ENCODE peak calls at places on chromosomes 13 and 19, in nine cellular contexts. One of them, this sample, is unnamed.

GRCh38 chr19:8161135-8161646 is 11.8 kb upstream of the FBN3 start:
- DNase-seq in DND-41: peak
- DNase-seq in Caco-2: peak
- DNase-seq in mucosa of descending colon: no peak
- DNase-seq in neural progenitor cell: peak
- DNase-seq in astrocyte of the spinal cord: no peak
- DNase-seq in fibroblast of the aortic adventitia: peak
- DNase-seq in heart right ventricle: no peak
- DNase-seq in psoas muscle: no peak
- DNase-seq in this sample: peak

GRCh38 chr19:37867831-37868230 is 38.6 kb downstream of the WDR87 start:
- DNase-seq in psoas muscle: no peak
- DNase-seq in mucosa of descending colon: peak
- DNase-seq in DND-41: no peak
- DNase-seq in astrocyte of the spinal cord: peak
- DNase-seq in Caco-2: no peak
- DNase-seq in heart right ventricle: no peak
- DNase-seq in neural progenitor cell: no peak
- DNase-seq in fibroblast of the aortic adventitia: peak
- DNase-seq in this sample: peak

GRCh38 chr13:110294146-110294545 is 12.8 kb downstream of the COL4A1 start:
- DNase-seq in Caco-2: no peak
- DNase-seq in fibroblast of the aortic adventitia: peak
- DNase-seq in neural progenitor cell: no peak
- DNase-seq in heart right ventricle: no peak
- DNase-seq in DND-41: no peak
- DNase-seq in mucosa of descending colon: no peak
- DNase-seq in astrocyte of the spinal cord: no peak
- DNase-seq in psoas muscle: no peak
- DNase-seq in this sample: peak

GRCh38 chr13:112605531-112605990 is 17.6 kb upstream of the TUBGCP3 start:
- DNase-seq in fibroblast of the aortic adventitia: no peak
- DNase-seq in DND-41: no peak
- DNase-seq in astrocyte of the spinal cord: no peak
- DNase-seq in heart right ventricle: no peak
- DNase-seq in neural progenitor cell: no peak
- DNase-seq in psoas muscle: no peak
- DNase-seq in Caco-2: no peak
- DNase-seq in mucosa of descending colon: no peak
- DNase-seq in this sample: no peak

GRCh38 chr19:48877900-48878218 is 5.6 kb downstream of the PPP1R15A start:
- DNase-seq in psoas muscle: no peak
- DNase-seq in fibroblast of the aortic adventitia: peak
- DNase-seq in Caco-2: no peak
- DNase-seq in neural progenitor cell: no peak
- DNase-seq in DND-41: no peak
- DNase-seq in mucosa of descending colon: no peak
- DNase-seq in astrocyte of the spinal cord: no peak
- DNase-seq in heart right ventricle: no peak
- DNase-seq in this sample: no peak

GRCh38 chr19:330503-330902 is 14.1 kb downstream of the MIER2 start:
- DNase-seq in astrocyte of the spinal cord: no peak
- DNase-seq in Caco-2: no peak
- DNase-seq in DND-41: no peak
- DNase-seq in fibroblast of the aortic adventitia: no peak
- DNase-seq in neural progenitor cell: no peak
- DNase-seq in heart right ventricle: no peak
- DNase-seq in psoas muscle: no peak
- DNase-seq in mucosa of descending colon: no peak
- DNase-seq in this sample: no peak

GRCh38 chr13:37995052-37995451 is 125.5 kb upstream of the TRPC4 start:
- DNase-seq in Caco-2: no peak
- DNase-seq in astrocyte of the spinal cord: peak
- DNase-seq in psoas muscle: no peak
- DNase-seq in fibroblast of the aortic adventitia: no peak
- DNase-seq in neural progenitor cell: peak
- DNase-seq in DND-41: no peak
- DNase-seq in mucosa of descending colon: no peak
- DNase-seq in heart right ventricle: no peak
- DNase-seq in this sample: peak

GRCh38 chr19:34145741-34146202 is 26.5 kb upstream of the LSM14A start:
- DNase-seq in DND-41: peak
- DNase-seq in fibroblast of the aortic adventitia: peak
- DNase-seq in astrocyte of the spinal cord: peak
- DNase-seq in mucosa of descending colon: peak
- DNase-seq in neural progenitor cell: peak
- DNase-seq in Caco-2: peak
- DNase-seq in heart right ventricle: no peak
- DNase-seq in psoas muscle: no peak
- DNase-seq in this sample: peak

GRCh38 chr19:4732680-4733114 is 9.1 kb upstream of the DPP9 start:
- DNase-seq in neural progenitor cell: peak
- DNase-seq in astrocyte of the spinal cord: peak
- DNase-seq in mucosa of descending colon: peak
- DNase-seq in psoas muscle: no peak
- DNase-seq in fibroblast of the aortic adventitia: peak
- DNase-seq in Caco-2: peak
- DNase-seq in DND-41: peak
- DNase-seq in heart right ventricle: no peak
- DNase-seq in this sample: peak

GRCh38 chr13:111005364-111005763 is 90.5 kb upstream of the ANKRD10 start:
- DNase-seq in Caco-2: no peak
- DNase-seq in neural progenitor cell: no peak
- DNase-seq in mucosa of descending colon: no peak
- DNase-seq in psoas muscle: no peak
- DNase-seq in heart right ventricle: no peak
- DNase-seq in astrocyte of the spinal cord: peak
- DNase-seq in fibroblast of the aortic adventitia: peak
- DNase-seq in DND-41: no peak
- DNase-seq in this sample: peak

GRCh38 chr19:13057147-13057572 is 45.5 kb downstream of the LYL1 start:
- DNase-seq in heart right ventricle: no peak
- DNase-seq in mucosa of descending colon: no peak
- DNase-seq in neural progenitor cell: peak
- DNase-seq in DND-41: no peak
- DNase-seq in fibroblast of the aortic adventitia: no peak
- DNase-seq in astrocyte of the spinal cord: no peak
- DNase-seq in psoas muscle: no peak
- DNase-seq in Caco-2: no peak
- DNase-seq in this sample: no peak

GRCh38 chr19:48424694-48425219 is 21.0 kb upstream of the GRWD1 start:
- DNase-seq in psoas muscle: no peak
- DNase-seq in mucosa of descending colon: no peak
- DNase-seq in DND-41: no peak
- DNase-seq in Caco-2: no peak
- DNase-seq in fibroblast of the aortic adventitia: peak
- DNase-seq in astrocyte of the spinal cord: peak
- DNase-seq in neural progenitor cell: no peak
- DNase-seq in heart right ventricle: no peak
- DNase-seq in this sample: peak

GRCh38 chr13:112715715-112716460 is 26.1 kb downstream of the ATP11A start:
- DNase-seq in heart right ventricle: no peak
- DNase-seq in neural progenitor cell: no peak
- DNase-seq in DND-41: no peak
- DNase-seq in fibroblast of the aortic adventitia: no peak
- DNase-seq in astrocyte of the spinal cord: no peak
- DNase-seq in Caco-2: peak
- DNase-seq in mucosa of descending colon: no peak
- DNase-seq in psoas muscle: no peak
- DNase-seq in this sample: no peak

GRCh38 chr13:23902975-23903905 is 5.9 kb upstream of the C1QTNF9B start:
- DNase-seq in mucosa of descending colon: no peak
- DNase-seq in astrocyte of the spinal cord: no peak
- DNase-seq in Caco-2: no peak
- DNase-seq in neural progenitor cell: peak
- DNase-seq in psoas muscle: no peak
- DNase-seq in heart right ventricle: peak
- DNase-seq in DND-41: no peak
- DNase-seq in fibroblast of the aortic adventitia: no peak
- DNase-seq in this sample: no peak

GRCh38 chr13:110530839-110531499 is 30.6 kb downstream of the RAB20 start:
- DNase-seq in fibroblast of the aortic adventitia: no peak
- DNase-seq in psoas muscle: no peak
- DNase-seq in mucosa of descending colon: no peak
- DNase-seq in neural progenitor cell: no peak
- DNase-seq in Caco-2: no peak
- DNase-seq in heart right ventricle: no peak
- DNase-seq in astrocyte of the spinal cord: no peak
- DNase-seq in DND-41: no peak
- DNase-seq in this sample: no peak

GRCh38 chr19:33397536-33398360 is 24.2 kb downstream of the CEBPG start:
- DNase-seq in mucosa of descending colon: no peak
- DNase-seq in fibroblast of the aortic adventitia: no peak
- DNase-seq in heart right ventricle: no peak
- DNase-seq in DND-41: no peak
- DNase-seq in psoas muscle: no peak
- DNase-seq in neural progenitor cell: peak
- DNase-seq in astrocyte of the spinal cord: no peak
- DNase-seq in Caco-2: peak
- DNase-seq in this sample: peak

GRCh38 chr19:8445488-8446001 is 770 bp downstream of the HNRNPM start:
- DNase-seq in heart right ventricle: peak
- DNase-seq in fibroblast of the aortic adventitia: no peak
- DNase-seq in astrocyte of the spinal cord: no peak
- DNase-seq in neural progenitor cell: peak
- DNase-seq in Caco-2: peak
- DNase-seq in psoas muscle: peak
- DNase-seq in mucosa of descending colon: peak
- DNase-seq in DND-41: peak
- DNase-seq in this sample: peak

GRCh38 chr13:95643814-95644598 is 500 bp downstream of the DZIP1 start:
- DNase-seq in mucosa of descending colon: no peak
- DNase-seq in Caco-2: no peak
- DNase-seq in DND-41: no peak
- DNase-seq in astrocyte of the spinal cord: peak
- DNase-seq in fibroblast of the aortic adventitia: peak
- DNase-seq in heart right ventricle: peak
- DNase-seq in neural progenitor cell: peak
- DNase-seq in psoas muscle: peak
- DNase-seq in this sample: peak

GRCh38 chr19:12345197-12345596 is 11.8 kb upstream of the ZNF563 start:
- DNase-seq in neural progenitor cell: no peak
- DNase-seq in Caco-2: no peak
- DNase-seq in mucosa of descending colon: no peak
- DNase-seq in heart right ventricle: no peak
- DNase-seq in DND-41: no peak
- DNase-seq in fibroblast of the aortic adventitia: no peak
- DNase-seq in psoas muscle: no peak
- DNase-seq in astrocyte of the spinal cord: no peak
- DNase-seq in this sample: no peak

GRCh38 chr13:22076658-22077057 is 405.8 kb downstream of the FGF9 start:
- DNase-seq in fibroblast of the aortic adventitia: no peak
- DNase-seq in astrocyte of the spinal cord: no peak
- DNase-seq in psoas muscle: no peak
- DNase-seq in mucosa of descending colon: no peak
- DNase-seq in neural progenitor cell: no peak
- DNase-seq in Caco-2: no peak
- DNase-seq in DND-41: no peak
- DNase-seq in heart right ventricle: no peak
- DNase-seq in this sample: no peak

GRCh38 chr19:22784051-22784450 is at the start of gene ZNF99:
- DNase-seq in neural progenitor cell: no peak
- DNase-seq in fibroblast of the aortic adventitia: no peak
- DNase-seq in Caco-2: no peak
- DNase-seq in psoas muscle: peak
- DNase-seq in heart right ventricle: peak
- DNase-seq in DND-41: no peak
- DNase-seq in mucosa of descending colon: peak
- DNase-seq in astrocyte of the spinal cord: no peak
- DNase-seq in this sample: no peak
- H3K4me3 ChIP-seq in neural progenitor cell: no peak
- H3K4me3 ChIP-seq in fibroblast of the aortic adventitia: no peak
- H3K4me3 ChIP-seq in Caco-2: no peak
- H3K4me3 ChIP-seq in psoas muscle: peak
- H3K4me3 ChIP-seq in heart right ventricle: peak
- H3K4me3 ChIP-seq in DND-41: no peak
- H3K4me3 ChIP-seq in mucosa of descending colon: no peak
- H3K4me3 ChIP-seq in astrocyte of the spinal cord: no peak
- H3K4me3 ChIP-seq in this sample: no peak

DNA sequence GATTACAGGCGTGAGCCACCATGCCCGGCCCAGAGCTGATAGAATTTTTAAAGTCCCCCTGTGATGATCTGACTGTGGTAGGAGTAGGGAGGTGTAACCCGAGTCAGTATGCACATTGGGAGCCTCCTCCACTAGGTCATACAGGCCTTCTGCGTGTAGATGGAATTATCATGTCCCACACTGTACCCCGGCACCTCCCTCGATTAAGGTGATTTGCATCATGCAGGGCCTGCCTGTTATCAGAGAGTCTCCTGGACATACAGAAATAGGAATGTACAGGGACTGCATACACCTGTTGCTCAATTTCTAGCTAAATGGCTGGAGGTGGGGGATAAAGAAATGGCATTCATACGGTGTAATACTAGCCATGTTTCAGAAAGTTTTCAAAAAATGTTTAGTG is 922 bp upstream of the ERVK3-1 start:
- DNase-seq in astrocyte of the spinal cord: no peak
- DNase-seq in heart right ventricle: no peak
- DNase-seq in psoas muscle: no peak
- DNase-seq in fibroblast of the aortic adventitia: no peak
- DNase-seq in mucosa of descending colon: no peak
- DNase-seq in neural progenitor cell: no peak
- DNase-seq in Caco-2: no peak
- DNase-seq in DND-41: no peak
- DNase-seq in this sample: no peak
- H3K4me3 ChIP-seq in astrocyte of the spinal cord: no peak
- H3K4me3 ChIP-seq in heart right ventricle: peak
- H3K4me3 ChIP-seq in psoas muscle: peak
- H3K4me3 ChIP-seq in fibroblast of the aortic adventitia: no peak
- H3K4me3 ChIP-seq in mucosa of descending colon: no peak
- H3K4me3 ChIP-seq in neural progenitor cell: peak
- H3K4me3 ChIP-seq in Caco-2: peak
- H3K4me3 ChIP-seq in DND-41: peak
- H3K4me3 ChIP-seq in this sample: no peak

DNA sequence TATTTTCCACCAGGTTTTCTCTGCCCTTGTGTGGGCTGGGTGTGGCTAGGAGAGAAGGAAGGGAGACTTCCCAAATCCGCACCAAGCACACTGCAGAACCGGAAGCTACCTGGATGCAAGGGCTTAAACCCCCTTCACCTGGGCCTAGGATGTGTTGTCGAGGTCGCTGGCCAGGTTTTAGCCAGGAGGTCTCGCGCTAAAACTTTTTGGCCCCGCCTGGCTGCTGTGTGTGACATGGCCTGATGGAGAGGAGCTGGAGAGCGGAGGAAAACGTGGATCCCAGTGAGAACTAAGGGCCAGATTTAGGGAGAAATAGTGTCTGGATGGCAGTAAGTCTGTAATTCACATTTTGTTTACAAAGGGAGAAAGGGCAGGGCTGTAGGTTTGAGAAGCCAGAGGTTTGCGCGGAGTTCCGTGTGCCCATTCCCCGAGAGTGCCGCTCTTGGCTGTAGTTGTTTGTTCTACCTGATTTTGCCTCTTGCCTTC is 3.1 kb upstream of the TSHZ3 start:
- DNase-seq in psoas muscle: no peak
- DNase-seq in DND-41: no peak
- DNase-seq in astrocyte of the spinal cord: no peak
- DNase-seq in heart right ventricle: no peak
- DNase-seq in fibroblast of the aortic adventitia: no peak
- DNase-seq in neural progenitor cell: peak
- DNase-seq in mucosa of descending colon: no peak
- DNase-seq in Caco-2: no peak
- DNase-seq in this sample: no peak
- H3K4me3 ChIP-seq in psoas muscle: no peak
- H3K4me3 ChIP-seq in DND-41: no peak
- H3K4me3 ChIP-seq in astrocyte of the spinal cord: peak
- H3K4me3 ChIP-seq in heart right ventricle: no peak
- H3K4me3 ChIP-seq in fibroblast of the aortic adventitia: no peak
- H3K4me3 ChIP-seq in neural progenitor cell: peak
- H3K4me3 ChIP-seq in mucosa of descending colon: no peak
- H3K4me3 ChIP-seq in Caco-2: no peak
- H3K4me3 ChIP-seq in this sample: peak

GRCh38 chr19:40810160-40810559 is 11.2 kb downstream of the EGLN2 start:
- DNase-seq in Caco-2: no peak
- DNase-seq in mucosa of descending colon: no peak
- DNase-seq in fibroblast of the aortic adventitia: no peak
- DNase-seq in neural progenitor cell: no peak
- DNase-seq in astrocyte of the spinal cord: no peak
- DNase-seq in DND-41: no peak
- DNase-seq in psoas muscle: no peak
- DNase-seq in heart right ventricle: no peak
- DNase-seq in this sample: no peak
- H3K4me3 ChIP-seq in Caco-2: peak
- H3K4me3 ChIP-seq in mucosa of descending colon: no peak
- H3K4me3 ChIP-seq in fibroblast of the aortic adventitia: peak
- H3K4me3 ChIP-seq in neural progenitor cell: peak
- H3K4me3 ChIP-seq in astrocyte of the spinal cord: no peak
- H3K4me3 ChIP-seq in DND-41: no peak
- H3K4me3 ChIP-seq in psoas muscle: peak
- H3K4me3 ChIP-seq in heart right ventricle: peak
- H3K4me3 ChIP-seq in this sample: peak